ENCODE peak calls at places on chromosomes 4 and X, in five cellular contexts. Z is tibial artery, K is heart right ventricle, E is pancreas, T is A549. L is an unnamed sample.

GRCh38 chr4:42048394-42048793 is 58.1 kb downstream of the SLC30A9 start:
- DNase-seq in K (no peak), Z (no peak), E (no peak), T (peak; percentile 8), L (no peak)

GRCh38 chr4:112213850-112214249 is 17.7 kb upstream of the AP1AR start:
- DNase-seq in T (no peak), K (no peak), E (no peak), Z (no peak), L (no peak)

GRCh38 chr4:61851126-61851525 is 651.0 kb downstream of the ADGRL3 start:
- DNase-seq in Z (no peak), E (no peak), K (no peak), T (no peak), L (no peak)

GRCh38 chr4:53431052-53431451 is 53.6 kb downstream of the FIP1L1 start:
- DNase-seq in T (no peak), K (no peak), Z (no peak), E (no peak), L (no peak)

GRCh38 chrX:48971325-48972213 is at the start of gene KCND1:
- DNase-seq in K (peak; percentile 34), Z (no peak), T (no peak), E (peak; percentile 32), L (peak; percentile 16)

GRCh38 chr4:70734168-70734954 is 12.6 kb downstream of the RUFY3 start:
- DNase-seq in T (no peak), K (no peak), Z (no peak), E (no peak), L (peak; percentile 67)

GRCh38 chr4:129600898-129601297 is 504.9 kb downstream of the C4orf33 start:
- DNase-seq in E (no peak), Z (no peak), T (no peak), K (no peak), L (no peak)

GRCh38 chr4:3675251-3676115 is 90.7 kb upstream of the ADRA2C start:
- DNase-seq in Z (no peak), T (no peak), E (no peak), K (no peak), L (no peak)

GRCh38 chrX:115892787-115893671 is 277.5 kb upstream of the AGTR2 start:
- DNase-seq in E (peak; percentile 91), Z (no peak), T (no peak), K (no peak), L (no peak)

GRCh38 chr4:105155426-105155825 is 8.8 kb downstream of the TET2 start:
- DNase-seq in Z (no peak), T (no peak), K (no peak), E (no peak), L (no peak)

GRCh38 chr4:173231916-173232315 is 63.3 kb downstream of the GALNT7 start:
- DNase-seq in E (no peak), T (no peak), K (no peak), Z (no peak), L (no peak)

GRCh38 chrX:130990723-130991122 is 67.4 kb upstream of the ARHGAP36 start:
- DNase-seq in K (no peak), Z (no peak), T (no peak), E (no peak), L (no peak)

DNA sequence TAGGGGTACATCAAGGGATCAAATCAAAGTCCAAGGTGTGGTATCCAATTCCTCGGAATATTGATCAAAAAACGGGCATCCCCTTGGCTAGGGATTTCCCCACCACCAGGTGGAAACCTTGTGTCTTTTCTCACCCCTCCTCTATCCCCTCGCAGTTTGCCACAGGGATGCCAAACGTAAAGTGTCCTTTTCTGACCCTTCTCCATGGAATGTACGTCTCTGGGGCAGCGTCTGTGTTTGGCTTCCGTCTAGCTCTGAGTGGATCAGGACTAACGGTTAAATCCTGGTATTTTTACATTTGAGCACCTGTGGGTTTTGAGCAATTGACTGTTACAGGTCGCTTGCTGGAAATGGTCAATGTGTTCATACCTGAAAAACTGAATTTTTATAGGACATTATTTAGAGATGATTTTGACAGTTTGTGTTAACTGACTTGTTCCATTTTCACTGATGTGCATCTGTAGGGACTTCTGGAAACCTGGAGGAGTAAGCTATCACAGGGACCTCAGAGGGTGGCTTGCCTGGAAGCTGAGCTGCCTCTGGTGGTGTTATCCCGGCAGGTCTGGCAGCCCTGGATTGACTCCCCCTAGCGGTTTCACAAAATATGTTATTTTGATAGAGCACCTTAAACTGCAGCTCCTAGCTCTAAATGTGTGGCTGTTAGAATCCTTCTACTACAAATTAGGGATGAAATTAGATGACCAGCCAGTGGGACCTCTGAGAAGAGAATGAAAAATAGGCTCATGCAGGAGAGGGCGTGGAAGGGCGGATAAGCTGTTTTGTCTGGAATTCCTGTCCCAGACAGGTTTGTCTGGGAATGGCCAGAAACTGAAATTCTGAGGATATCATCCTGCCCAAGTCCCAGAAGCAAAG is 8.8 kb upstream of the MGST2 start:
- DNase-seq in K (peak; percentile 41), E (peak; percentile 65), Z (no peak), T (peak; percentile 56), L (peak; percentile 75)
- H3K4me3 ChIP-seq in K (no peak overlapping the region), E (no peak overlapping the region), Z (no peak overlapping the region), T (no peak overlapping the region), L (no peak overlapping the region)

GRCh38 chrX:2974946-2975345 is 31.4 kb upstream of the ARSH start:
- DNase-seq in E (no peak), K (no peak), T (no peak), Z (no peak), L (no peak)
- H3K4me3 ChIP-seq in E (no peak overlapping the region), K (no peak overlapping the region), T (no peak overlapping the region), Z (no peak overlapping the region), L (no peak overlapping the region)

GRCh38 chr4:26885912-26886274 is 25.3 kb downstream of the STIM2 start:
- DNase-seq in Z (no peak), E (no peak), K (no peak), T (no peak), L (no peak)

GRCh38 chr4:26884486-26884988 is 23.9 kb downstream of the STIM2 start:
- DNase-seq in T (no peak), K (no peak), Z (no peak), E (no peak), L (no peak)

GRCh38 chr4:26891054-26891453 is 30.4 kb downstream of the STIM2 start:
- DNase-seq in T (no peak), E (no peak), K (no peak), Z (no peak), L (no peak)

GRCh38 chr4:26887143-26887542 is 26.5 kb downstream of the STIM2 start:
- DNase-seq in Z (no peak), T (no peak), E (no peak), K (no peak), L (no peak)

GRCh38 chr4:26887809-26888208 is 27.2 kb downstream of the STIM2 start:
- DNase-seq in Z (no peak), E (no peak), T (no peak), K (no peak), L (no peak)
- H3K4me3 ChIP-seq in Z (no peak overlapping the region), E (no peak overlapping the region), T (no peak overlapping the region), K (no peak overlapping the region), L (no peak overlapping the region)

GRCh38 chrX:129622757-129623301 is 31.9 kb downstream of the APLN start:
- DNase-seq in E (no peak), T (no peak), Z (no peak), K (no peak), L (no peak)
- H3K4me3 ChIP-seq in E (no peak overlapping the region), T (no peak overlapping the region), Z (no peak overlapping the region), K (no peak overlapping the region), L (no peak overlapping the region)

GRCh38 chr4:136925203-136925602 is 607.1 kb downstream of the PCDH18 start:
- DNase-seq in T (no peak), K (no peak), E (no peak), Z (no peak), L (no peak)
- H3K4me3 ChIP-seq in T (no peak overlapping the region), K (no peak overlapping the region), E (no peak overlapping the region), Z (no peak overlapping the region), L (no peak overlapping the region)

DNA sequence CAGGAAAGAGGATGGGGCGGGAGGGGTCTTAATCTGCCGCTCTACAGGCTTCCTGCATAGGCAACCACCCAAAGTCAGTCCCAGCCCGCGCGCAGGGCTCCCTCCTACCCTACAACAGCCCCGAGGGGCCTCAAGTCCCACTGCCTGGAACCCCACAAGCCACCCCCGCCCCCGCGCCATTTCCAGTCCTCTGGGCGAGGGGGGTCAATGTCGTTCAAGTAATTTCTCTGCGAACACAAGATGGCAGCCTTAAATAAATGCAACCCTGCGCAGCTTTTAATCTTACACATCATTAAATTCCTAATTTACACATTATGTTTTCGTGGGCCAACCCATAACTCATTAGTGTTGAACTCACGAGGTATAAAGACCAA is 92.9 kb downstream of the BCOR start:
- DNase-seq in T (no peak), K (no peak), Z (no peak), E (no peak), L (no peak)
- H3K4me3 ChIP-seq in T (no peak overlapping the region), K (no peak overlapping the region), Z (no peak overlapping the region), E (no peak overlapping the region), L (no peak overlapping the region)

DNA sequence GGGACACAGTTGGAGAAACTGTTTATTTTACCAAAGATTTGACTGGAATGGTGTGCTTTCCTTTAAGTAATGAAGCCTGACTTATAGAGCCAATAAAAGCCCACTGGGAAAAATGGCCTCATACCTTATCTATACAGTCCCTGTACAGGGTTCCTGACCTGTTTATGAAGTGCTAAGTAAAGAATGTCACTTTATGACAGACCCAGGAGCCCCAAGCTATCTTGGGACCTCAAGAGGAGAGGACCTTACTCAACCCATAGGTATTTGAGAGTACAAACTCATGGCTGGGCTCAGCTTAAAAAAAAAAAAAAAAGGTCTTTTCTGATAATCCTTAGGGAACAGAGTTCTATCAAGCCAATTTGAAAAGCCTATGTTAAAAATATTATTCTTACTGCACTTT is 1389.3 kb downstream of the RAPGEF2 start:
- DNase-seq in Z (no peak), T (no peak), E (no peak), K (no peak), L (no peak)
- H3K4me3 ChIP-seq in Z (no peak overlapping the region), T (no peak overlapping the region), E (no peak overlapping the region), K (no peak overlapping the region), L (no peak overlapping the region)

GRCh38 chr4:131316086-131316485 is 1833.0 kb upstream of the PCDH10 start:
- DNase-seq in Z (no peak), E (no peak), T (no peak), K (no peak), L (no peak)
- H3K4me3 ChIP-seq in Z (no peak overlapping the region), E (no peak overlapping the region), T (no peak overlapping the region), K (no peak overlapping the region), L (no peak overlapping the region)

L was measured in testis.